ENCODE peak calls at places on chromosomes 4 and X, in five cellular contexts. J, S, P, X and G are unnamed samples.
A peak's percentile ranks its signal among the peaks of the same experiment; 100 is the strongest.

GRCh38 chr4:114108869-114109268 is 129.4 kb upstream of the ARSJ start:
- DNase-seq in J (peak; percentile 56), S (peak; percentile 47), P (peak; percentile 79), X (peak; percentile 0), G (peak; percentile 58)

GRCh38 chr4:174834477-174834876 is 5.4 kb upstream of the GLRA3 start:
- DNase-seq in J (no peak), S (no peak), P (no peak), X (no peak), G (no peak)

GRCh38 chrX:68822641-68823410 is 6.0 kb upstream of the EFNB1 start:
- DNase-seq in J (peak; percentile 22), S (peak; percentile 69), P (no peak), X (peak; percentile 28), G (peak; percentile 67)

GRCh38 chr4:26941951-26942350 is 81.3 kb downstream of the STIM2 start:
- DNase-seq in J (no peak), S (no peak), P (no peak), X (no peak), G (no peak)

GRCh38 chr4:160026720-160027119 is 923.8 kb downstream of the RAPGEF2 start:
- DNase-seq in J (peak; percentile 21), S (no peak), P (peak; percentile 89), X (no peak), G (peak; percentile 61)

GRCh38 chr4:32824321-32824720 is 2104.2 kb downstream of the PCDH7 start:
- DNase-seq in J (peak; percentile 39), S (no peak), P (no peak), X (no peak), G (no peak)

GRCh38 chrX:95760356-95760755 is 924.3 kb upstream of the DIAPH2 start:
- DNase-seq in J (no peak), S (no peak), P (no peak), X (no peak), G (no peak)

GRCh38 chr4:21948347-21949072 is at the start of gene KCNIP4:
- DNase-seq in J (peak; percentile 22), S (peak; percentile 63), P (peak; percentile 34), X (no peak), G (no peak)

GRCh38 chr4:16259531-16260246 is 33.4 kb upstream of the TAPT1 start:
- DNase-seq in J (peak; percentile 34), S (peak; percentile 55), P (no peak), X (no peak), G (no peak)

GRCh38 chr4:143531368-143531767 is 17.9 kb downstream of the SMARCA5 start:
- DNase-seq in J (no peak), S (peak; percentile 45), P (no peak), X (peak; percentile 4), G (peak; percentile 42)

GRCh38 chr4:155559915-155560314 is 106.7 kb upstream of the GUCY1A1 start:
- DNase-seq in J (no peak), S (no peak), P (no peak), X (no peak), G (no peak)

DNA sequence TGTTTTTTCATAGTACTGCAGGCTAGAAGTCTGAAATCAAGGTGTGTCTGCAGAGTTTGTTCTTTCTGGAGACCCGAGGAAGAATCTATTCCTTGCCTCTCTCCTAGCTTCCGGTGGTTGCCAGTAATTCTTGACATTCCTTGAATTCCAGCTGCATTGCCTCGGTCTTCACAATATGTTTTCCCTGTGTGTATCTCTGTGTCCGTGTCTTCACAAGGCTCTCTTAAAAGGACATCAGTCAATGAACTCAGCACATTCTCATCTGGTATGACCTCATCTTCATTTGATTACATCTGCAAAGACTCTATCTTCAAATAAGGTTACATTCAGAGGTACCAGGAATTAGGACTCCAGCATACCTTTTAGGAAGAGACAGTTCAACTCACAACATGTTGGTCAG is 163.4 kb downstream of the BANK1 start:
- DNase-seq in J (peak; percentile 73), S (peak; percentile 33), P (peak; percentile 27), X (peak; percentile 16), G (peak; percentile 62)
- H3K27ac ChIP-seq in J (no peak overlapping the region), S (no peak overlapping the region), P (no peak overlapping the region), X (no peak overlapping the region), G (no peak overlapping the region)

GRCh38 chr4:15006416-15007024 is 4.2 kb downstream of the CPEB2 start:
- DNase-seq in J (peak; percentile 10), S (peak; percentile 42), P (peak; percentile 20), X (no peak), G (peak; percentile 14)
- H3K9ac ChIP-seq in J (peak overlapping the region; percentile 93), S (peak overlapping the region; percentile 99), P (no peak overlapping the region), X (no peak overlapping the region), G (peak overlapping the region; percentile 76)

DNA sequence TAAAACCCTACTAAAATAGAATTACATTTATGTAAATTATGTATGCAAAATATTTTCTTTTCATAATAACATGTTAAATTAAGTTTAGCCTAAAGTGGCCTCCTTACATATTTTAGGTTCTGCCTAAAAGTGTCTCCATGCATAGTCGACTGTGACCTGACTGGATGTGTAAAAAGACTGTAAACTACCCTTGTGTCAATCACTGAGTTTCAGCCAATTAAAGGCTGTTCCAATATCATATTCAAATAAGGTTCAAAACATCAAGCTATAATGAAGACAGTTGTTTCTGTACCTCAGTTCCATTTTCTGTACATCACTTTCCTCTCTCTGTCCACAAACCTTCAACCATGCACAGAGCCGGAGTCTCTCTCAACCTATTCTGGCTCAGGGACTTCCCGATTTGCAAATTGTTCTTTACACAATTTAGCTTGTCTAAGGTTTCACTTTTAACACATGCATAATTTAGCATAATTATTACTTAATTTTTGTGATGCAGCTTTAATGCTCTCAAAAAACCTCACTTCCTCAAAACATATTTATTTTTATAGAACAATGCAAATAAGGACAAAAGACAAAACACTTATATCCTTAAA is 60.1 kb downstream of the SH3RF1 start:
- DNase-seq in J (no peak), S (no peak), P (no peak), X (no peak), G (no peak)
- H3K4me3 ChIP-seq in J (no peak overlapping the region), S (no peak overlapping the region), P (no peak overlapping the region), X (no peak overlapping the region), G (no peak overlapping the region)

DNA sequence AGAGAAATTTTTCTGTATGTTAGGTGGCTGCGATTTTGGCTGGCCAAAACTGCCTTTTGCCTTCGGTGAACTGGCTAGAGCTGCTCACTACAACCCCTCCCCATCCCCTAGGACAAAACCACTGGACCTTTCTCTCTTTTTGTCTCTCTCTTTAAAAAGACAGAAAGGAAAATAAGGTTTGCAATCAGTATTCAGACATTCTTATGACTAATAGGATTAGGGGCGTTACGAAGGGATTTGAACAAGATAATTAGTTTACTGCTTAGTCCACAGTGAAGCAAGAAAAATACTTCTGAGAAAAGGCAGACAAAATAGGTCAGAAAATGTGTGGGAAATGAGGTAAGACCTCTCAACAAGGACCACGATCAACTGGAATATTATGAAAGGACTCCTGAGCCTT is 180.4 kb downstream of the SLIT2 start:
- DNase-seq in J (peak; percentile 41), S (peak; percentile 72), P (no peak), X (no peak), G (no peak)
- H3K27ac ChIP-seq in J (no peak overlapping the region), S (peak overlapping the region; percentile 20), P (no peak overlapping the region), X (no peak overlapping the region), G (no peak overlapping the region)

DNA sequence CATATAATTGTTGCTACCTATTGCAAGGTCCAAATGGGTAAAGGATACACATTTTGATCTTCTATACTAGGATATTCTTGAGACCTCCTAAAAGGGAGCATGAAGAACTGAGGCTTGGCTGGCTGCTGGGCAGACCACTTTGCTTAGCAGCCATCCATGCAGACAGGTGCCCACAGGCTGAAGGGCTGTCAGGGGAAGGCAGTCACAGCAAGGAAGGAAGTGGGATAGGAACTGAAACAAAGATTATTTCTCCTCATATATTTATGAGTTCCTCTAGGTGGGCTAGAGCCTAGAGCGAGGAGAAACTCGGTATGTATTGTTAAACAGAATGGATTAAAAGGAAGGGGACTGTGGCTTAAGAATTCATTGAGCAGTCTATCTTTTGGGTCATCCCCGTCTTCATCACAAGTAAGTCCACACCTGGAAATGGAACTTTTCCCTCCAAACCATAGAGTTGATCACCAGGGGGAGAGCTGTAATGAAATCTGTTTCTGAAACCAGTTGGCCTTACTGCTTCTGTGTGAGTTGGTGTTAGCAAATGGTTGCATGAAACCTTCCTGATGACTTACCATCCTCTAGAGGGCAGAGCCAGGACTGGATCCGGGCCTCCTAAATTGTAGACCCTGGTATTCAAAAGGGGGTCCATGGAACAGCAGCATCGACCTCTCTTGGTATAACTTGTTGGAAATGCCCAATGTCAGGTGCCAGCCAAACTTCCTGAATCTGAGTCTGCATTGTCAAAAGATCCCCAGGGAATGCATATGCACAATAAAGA is 42.3 kb downstream of the AFF2 start:
- DNase-seq in J (no peak), S (no peak), P (no peak), X (no peak), G (no peak)
- H3K9ac ChIP-seq in J (no peak overlapping the region), S (no peak overlapping the region), P (no peak overlapping the region), X (no peak overlapping the region), G (no peak overlapping the region)